ENCODE peak calls at places on chromosomes 11 and 22, in six cellular contexts. D is left ventricle myocardium inferior, B is AG09309, U is left lung, F is lung, S is fibroblast of lung. O is an unnamed sample.

GRCh38 chr11:85407648-85408047 is 219.5 kb downstream of the DLG2 start:
- DNase-seq in D (no peak), B (no peak), U (no peak), F (no peak), S (no peak), O (no peak)

GRCh38 chr22:46139895-46140350 is 10.4 kb upstream of the PPARA start:
- DNase-seq in D (no peak), B (no peak), U (peak), F (no peak), S (no peak), O (no peak)

GRCh38 chr11:94494200-94494545 is 389 bp downstream of the ANKRD49 start:
- DNase-seq in D (no peak), B (no peak), U (no peak), F (no peak), S (no peak), O (no peak)

GRCh38 chr22:23236440-23237139 is 56.3 kb downstream of the BCR start:
- DNase-seq in D (no peak), B (no peak), U (no peak), F (no peak), S (no peak), O (no peak)

GRCh38 chr11:45677811-45678515 is 12.5 kb upstream of the CHST1 start:
- DNase-seq in D (no peak), B (no peak), U (no peak), F (no peak), S (no peak), O (no peak)

GRCh38 chr11:133425245-133425644 is 107.1 kb downstream of the OPCML start:
- DNase-seq in D (no peak), B (no peak), U (no peak), F (no peak), S (no peak), O (no peak)

GRCh38 chr11:72352859-72353551 is 81.3 kb downstream of the CLPB start:
- DNase-seq in D (no peak), B (peak), U (no peak), F (no peak), S (peak), O (no peak)

GRCh38 chr11:66915866-66916265 is 42.3 kb downstream of the PC start:
- DNase-seq in D (no peak), B (no peak), U (no peak), F (no peak), S (no peak), O (no peak)

GRCh38 chr11:31340903-31341572 is 28.5 kb downstream of the DCDC1 start:
- DNase-seq in D (no peak), B (no peak), U (no peak), F (no peak), S (peak), O (no peak)

GRCh38 chr11:19460718-19461405 is 220.1 kb upstream of the E2F8 start:
- DNase-seq in D (peak), B (no peak), U (no peak), F (no peak), S (no peak), O (no peak)

GRCh38 chr22:26547426-26547825 is 35.2 kb upstream of the TFIP11 start:
- DNase-seq in D (no peak), B (no peak), U (no peak), F (no peak), S (peak), O (no peak)

GRCh38 chr22:18906896-18907295 is 776 bp downstream of the DGCR6 start:
- DNase-seq in D (no peak), B (no peak), U (no peak), F (no peak), S (no peak), O (no peak)

DNA sequence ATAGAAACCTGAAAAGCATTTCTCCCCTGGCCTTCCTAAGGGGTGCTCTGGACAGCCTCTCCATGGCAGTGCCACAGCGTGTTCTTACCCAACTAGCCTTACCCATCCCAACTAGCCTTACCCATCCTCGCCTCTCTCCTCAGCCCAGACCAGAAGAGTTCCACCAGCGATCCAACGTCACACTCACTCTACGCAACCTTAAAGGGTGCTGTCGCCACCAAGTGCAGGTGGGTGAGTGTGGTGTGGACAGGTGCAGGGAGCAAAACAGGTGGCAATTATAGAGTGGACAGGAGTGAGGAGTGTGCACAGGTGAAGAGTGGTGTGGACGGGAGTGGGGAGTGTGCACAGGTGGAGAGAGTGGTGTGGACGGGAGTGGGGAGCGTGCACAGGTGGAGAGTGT is 17.8 kb downstream of the TMEM121B start:
- DNase-seq in D (no peak), B (no peak), U (no peak), F (no peak), S (no peak), O (no peak)
- H3K4me3 ChIP-seq in D (no peak), B (no peak), U (no peak), F (no peak), S (no peak), O (no peak)

DNA sequence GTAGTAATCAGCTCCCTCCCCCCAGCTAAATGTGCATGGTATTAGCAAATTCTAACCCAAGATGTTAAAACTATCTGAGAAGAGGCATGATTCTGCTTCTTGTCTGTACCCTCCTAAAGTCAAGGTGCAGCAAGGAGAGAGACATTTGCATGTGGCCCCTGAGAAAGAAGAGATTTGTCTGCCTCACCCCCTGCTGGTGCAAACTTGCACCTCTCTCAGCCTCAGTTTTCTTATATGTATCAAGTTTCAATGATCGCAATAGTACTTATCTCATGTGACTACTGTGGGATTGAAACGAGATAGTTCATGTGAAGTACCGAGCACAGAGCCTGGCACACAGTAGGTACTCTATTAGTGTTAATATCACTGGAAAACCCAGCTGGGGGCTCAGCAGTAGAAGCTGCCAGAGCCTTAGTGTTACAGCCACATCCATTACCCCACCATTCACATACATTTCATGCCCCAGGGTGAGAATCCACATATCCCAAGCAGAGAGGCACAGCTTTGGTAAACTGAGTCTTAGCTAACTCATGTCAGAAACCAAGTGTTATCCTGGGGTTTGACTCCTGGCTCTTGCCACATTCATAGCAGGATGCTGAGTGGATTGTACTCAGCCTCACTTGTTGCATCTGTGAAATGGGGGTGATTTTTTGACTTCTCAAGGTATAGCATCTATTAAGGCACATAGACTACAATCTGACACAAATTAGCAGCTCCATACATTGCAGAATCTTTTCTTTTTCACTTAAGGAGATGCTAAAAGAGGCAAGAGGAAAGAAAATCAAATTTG is 24.9 kb downstream of the CD44 start:
- DNase-seq in D (no peak), B (no peak), U (no peak), F (no peak), S (no peak), O (no peak)
- TF ChIP-seq CTCF in D (peak), B (peak), U (no peak), F (no peak), S (peak), O (peak)

GRCh38 chr11:61752117-61752924 is at the start of gene MYRF:
- DNase-seq in D (peak), B (no peak), U (peak), F (no peak), S (peak), O (no peak)
- H3K4me3 ChIP-seq in D (peak), B (peak), U (peak), F (peak), S (peak), O (peak)

DNA sequence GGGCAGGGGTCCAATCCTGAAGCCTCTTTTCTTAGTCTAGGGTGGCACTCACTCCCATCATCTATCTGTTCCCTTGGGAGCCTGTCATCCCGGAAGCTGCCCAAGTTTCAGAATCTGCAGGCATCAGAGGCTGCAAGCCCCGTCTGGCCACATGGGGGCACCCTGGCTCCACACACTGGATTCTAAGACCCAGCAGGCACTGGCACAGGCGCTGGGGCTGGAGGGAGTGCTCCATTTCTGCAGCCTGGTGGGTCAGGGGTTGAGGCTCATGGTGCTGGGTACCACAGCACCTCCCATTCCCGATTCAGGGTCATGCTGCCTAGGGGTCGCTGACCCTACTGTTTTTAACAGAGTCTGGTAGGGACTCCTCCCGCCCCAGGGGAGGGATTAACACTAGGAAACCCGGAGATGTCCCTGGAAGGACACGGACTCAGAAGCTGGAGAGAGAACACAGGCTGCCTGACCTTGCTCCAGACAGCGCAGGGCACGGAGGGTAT is 243.9 kb upstream of the SYN3 start:
- DNase-seq in D (peak), B (peak), U (peak), F (peak), S (peak), O (peak)
- TF ChIP-seq CTCF in D (peak), B (peak), U (peak), F (peak), S (peak), O (peak)

O was measured in retinal pigment epithelial cell.